ENCODE peak calls at places on chromosomes 2 and 18, in five cellular contexts. O, V, Y, T and B are unnamed samples.

GRCh38 chr2:12816379-12817306 is 99.9 kb downstream of the TRIB2 start:
- DNase-seq in O (no peak), V (peak), Y (no peak), T (peak), B (peak)

GRCh38 chr2:152635635-152636298 is 81.5 kb downstream of the PRPF40A start:
- DNase-seq in O (peak), V (peak), Y (peak), T (peak), B (peak)

GRCh38 chr2:23376972-23377371 is 8.0 kb upstream of the KLHL29 start:
- DNase-seq in O (no peak), V (no peak), Y (no peak), T (no peak), B (no peak)

GRCh38 chr2:240109386-240109785 is 26.7 kb downstream of the COPS9 start:
- DNase-seq in O (no peak), V (no peak), Y (no peak), T (no peak), B (no peak)

GRCh38 chr2:39568561-39569006 is 97.1 kb upstream of the TMEM178A start:
- DNase-seq in O (no peak), V (peak), Y (no peak), T (no peak), B (no peak)

GRCh38 chr18:12598181-12598921 is 59.6 kb downstream of the SPIRE1 start:
- DNase-seq in O (no peak), V (peak), Y (no peak), T (no peak), B (no peak)

GRCh38 chr2:191854385-191855372 is 7.8 kb upstream of the CAVIN2 start:
- DNase-seq in O (no peak), V (no peak), Y (no peak), T (no peak), B (peak)

GRCh38 chr2:109348645-109349554 is 219.9 kb downstream of the SH3RF3 start:
- DNase-seq in O (peak), V (no peak), Y (no peak), T (no peak), B (no peak)

GRCh38 chr2:218953366-218953954 is 6.0 kb upstream of the CDK5R2 start:
- DNase-seq in O (no peak), V (no peak), Y (no peak), T (no peak), B (no peak)

GRCh38 chr18:75282746-75283145 is 72.1 kb downstream of the TSHZ1 start:
- DNase-seq in O (no peak), V (no peak), Y (no peak), T (no peak), B (no peak)